ENCODE peak calls at places on chromosome 15, in ten cellular contexts. One of them, this sample, is unnamed.

GRCh38 chr15:69480932-69481331 is 28.3 kb downstream of the RPLP1 start:
- DNase-seq in epithelial cell of esophagus: peak
- DNase-seq in tibial artery: no peak
- DNase-seq in HFFc6: no peak
- DNase-seq in PC-3: peak
- DNase-seq in GM10248: no peak
- DNase-seq in left lung: no peak
- DNase-seq in ovary: no peak
- DNase-seq in esophagus squamous epithelium: no peak
- DNase-seq in body of pancreas: no peak
- DNase-seq in this sample: peak

GRCh38 chr15:60800729-60801072 is 321.8 kb upstream of the ICE2 start:
- DNase-seq in HFFc6: no peak
- DNase-seq in body of pancreas: no peak
- DNase-seq in epithelial cell of esophagus: no peak
- DNase-seq in GM10248: no peak
- DNase-seq in tibial artery: no peak
- DNase-seq in PC-3: no peak
- DNase-seq in esophagus squamous epithelium: no peak
- DNase-seq in ovary: no peak
- DNase-seq in left lung: no peak
- DNase-seq in this sample: no peak

GRCh38 chr15:89435346-89435745 is 61.0 kb downstream of the RHCG start:
- DNase-seq in ovary: no peak
- DNase-seq in epithelial cell of esophagus: no peak
- DNase-seq in PC-3: no peak
- DNase-seq in left lung: no peak
- DNase-seq in tibial artery: no peak
- DNase-seq in body of pancreas: no peak
- DNase-seq in HFFc6: no peak
- DNase-seq in esophagus squamous epithelium: no peak
- DNase-seq in GM10248: no peak
- DNase-seq in this sample: no peak

GRCh38 chr15:38696120-38696727 is 131.6 kb upstream of the RASGRP1 start:
- DNase-seq in PC-3: peak
- DNase-seq in HFFc6: peak
- DNase-seq in epithelial cell of esophagus: no peak
- DNase-seq in GM10248: peak
- DNase-seq in body of pancreas: no peak
- DNase-seq in left lung: no peak
- DNase-seq in esophagus squamous epithelium: no peak
- DNase-seq in ovary: no peak
- DNase-seq in tibial artery: no peak
- DNase-seq in this sample: no peak

GRCh38 chr15:46636220-46636619 is 1001.4 kb downstream of the SQOR start:
- DNase-seq in body of pancreas: no peak
- DNase-seq in HFFc6: no peak
- DNase-seq in esophagus squamous epithelium: no peak
- DNase-seq in epithelial cell of esophagus: peak
- DNase-seq in tibial artery: no peak
- DNase-seq in ovary: no peak
- DNase-seq in PC-3: peak
- DNase-seq in left lung: no peak
- DNase-seq in GM10248: no peak
- DNase-seq in this sample: no peak

GRCh38 chr15:33425149-33425548 is 114.4 kb downstream of the RYR3 start:
- DNase-seq in esophagus squamous epithelium: no peak
- DNase-seq in epithelial cell of esophagus: peak
- DNase-seq in tibial artery: peak
- DNase-seq in left lung: peak
- DNase-seq in GM10248: no peak
- DNase-seq in body of pancreas: no peak
- DNase-seq in ovary: no peak
- DNase-seq in PC-3: no peak
- DNase-seq in HFFc6: peak
- DNase-seq in this sample: no peak

GRCh38 chr15:77993374-77993911 is 84.1 kb downstream of the TBC1D2B start:
- DNase-seq in left lung: peak
- DNase-seq in PC-3: no peak
- DNase-seq in esophagus squamous epithelium: no peak
- DNase-seq in HFFc6: no peak
- DNase-seq in GM10248: no peak
- DNase-seq in tibial artery: no peak
- DNase-seq in ovary: peak
- DNase-seq in body of pancreas: no peak
- DNase-seq in epithelial cell of esophagus: no peak
- DNase-seq in this sample: no peak

GRCh38 chr15:88630141-88630721 is 8.6 kb upstream of the ISG20 start:
- DNase-seq in ovary: no peak
- DNase-seq in tibial artery: peak
- DNase-seq in left lung: no peak
- DNase-seq in epithelial cell of esophagus: peak
- DNase-seq in GM10248: no peak
- DNase-seq in esophagus squamous epithelium: no peak
- DNase-seq in PC-3: peak
- DNase-seq in HFFc6: no peak
- DNase-seq in body of pancreas: no peak
- DNase-seq in this sample: no peak

GRCh38 chr15:31381801-31382692 is 55.4 kb downstream of the KLF13 start:
- DNase-seq in GM10248: no peak
- DNase-seq in esophagus squamous epithelium: no peak
- DNase-seq in body of pancreas: peak
- DNase-seq in HFFc6: no peak
- DNase-seq in ovary: no peak
- DNase-seq in left lung: no peak
- DNase-seq in tibial artery: no peak
- DNase-seq in epithelial cell of esophagus: no peak
- DNase-seq in PC-3: no peak
- DNase-seq in this sample: no peak

GRCh38 chr15:46309914-46310313 is 675.1 kb downstream of the SQOR start:
- DNase-seq in tibial artery: no peak
- DNase-seq in GM10248: no peak
- DNase-seq in esophagus squamous epithelium: no peak
- DNase-seq in HFFc6: no peak
- DNase-seq in ovary: no peak
- DNase-seq in epithelial cell of esophagus: no peak
- DNase-seq in left lung: no peak
- DNase-seq in body of pancreas: no peak
- DNase-seq in PC-3: no peak
- DNase-seq in this sample: no peak

GRCh38 chr15:70936326-70936725 is 43.7 kb downstream of the LRRC49 start:
- DNase-seq in epithelial cell of esophagus: peak
- DNase-seq in tibial artery: no peak
- DNase-seq in esophagus squamous epithelium: no peak
- DNase-seq in GM10248: no peak
- DNase-seq in PC-3: no peak
- DNase-seq in ovary: no peak
- DNase-seq in body of pancreas: no peak
- DNase-seq in left lung: no peak
- DNase-seq in HFFc6: no peak
- DNase-seq in this sample: no peak

GRCh38 chr15:45129651-45130129 is at the start of the genes DUOX1 and DUOXA1:
- DNase-seq in esophagus squamous epithelium: no peak
- DNase-seq in HFFc6: no peak
- DNase-seq in PC-3: no peak
- DNase-seq in GM10248: no peak
- DNase-seq in tibial artery: no peak
- DNase-seq in body of pancreas: no peak
- DNase-seq in epithelial cell of esophagus: peak
- DNase-seq in ovary: no peak
- DNase-seq in left lung: peak
- DNase-seq in this sample: peak

GRCh38 chr15:58340176-58340575 is 91.6 kb upstream of the LIPC start:
- DNase-seq in epithelial cell of esophagus: peak
- DNase-seq in tibial artery: no peak
- DNase-seq in esophagus squamous epithelium: no peak
- DNase-seq in ovary: no peak
- DNase-seq in GM10248: no peak
- DNase-seq in body of pancreas: no peak
- DNase-seq in PC-3: peak
- DNase-seq in HFFc6: peak
- DNase-seq in left lung: no peak
- DNase-seq in this sample: no peak

GRCh38 chr15:59378855-59379254 is 6.2 kb upstream of the MYO1E start:
- DNase-seq in tibial artery: no peak
- DNase-seq in epithelial cell of esophagus: no peak
- DNase-seq in ovary: no peak
- DNase-seq in GM10248: no peak
- DNase-seq in body of pancreas: no peak
- DNase-seq in PC-3: no peak
- DNase-seq in HFFc6: no peak
- DNase-seq in left lung: no peak
- DNase-seq in esophagus squamous epithelium: no peak
- DNase-seq in this sample: no peak

GRCh38 chr15:59373215-59373614 is 544 bp upstream of the MYO1E start:
- DNase-seq in epithelial cell of esophagus: no peak
- DNase-seq in left lung: no peak
- DNase-seq in ovary: no peak
- DNase-seq in tibial artery: no peak
- DNase-seq in esophagus squamous epithelium: no peak
- DNase-seq in PC-3: no peak
- DNase-seq in GM10248: no peak
- DNase-seq in HFFc6: no peak
- DNase-seq in body of pancreas: no peak
- DNase-seq in this sample: no peak

GRCh38 chr15:59377940-59378339 is 5.3 kb upstream of the MYO1E start:
- DNase-seq in body of pancreas: no peak
- DNase-seq in ovary: no peak
- DNase-seq in PC-3: peak
- DNase-seq in tibial artery: no peak
- DNase-seq in epithelial cell of esophagus: no peak
- DNase-seq in left lung: no peak
- DNase-seq in GM10248: no peak
- DNase-seq in esophagus squamous epithelium: no peak
- DNase-seq in HFFc6: no peak
- DNase-seq in this sample: no peak

GRCh38 chr15:59379524-59379923 is 6.9 kb upstream of the MYO1E start:
- DNase-seq in tibial artery: no peak
- DNase-seq in epithelial cell of esophagus: no peak
- DNase-seq in left lung: no peak
- DNase-seq in esophagus squamous epithelium: no peak
- DNase-seq in HFFc6: no peak
- DNase-seq in PC-3: no peak
- DNase-seq in ovary: no peak
- DNase-seq in body of pancreas: no peak
- DNase-seq in GM10248: no peak
- DNase-seq in this sample: no peak

GRCh38 chr15:59376735-59377134 is 4.1 kb upstream of the MYO1E start:
- DNase-seq in HFFc6: peak
- DNase-seq in left lung: no peak
- DNase-seq in epithelial cell of esophagus: peak
- DNase-seq in tibial artery: no peak
- DNase-seq in esophagus squamous epithelium: no peak
- DNase-seq in GM10248: no peak
- DNase-seq in ovary: no peak
- DNase-seq in PC-3: peak
- DNase-seq in body of pancreas: no peak
- DNase-seq in this sample: no peak
- TF ChIP-seq CTCF in HFFc6: peak
- TF ChIP-seq CTCF in left lung: no peak
- TF ChIP-seq CTCF in epithelial cell of esophagus: peak
- TF ChIP-seq CTCF in tibial artery: no peak
- TF ChIP-seq CTCF in esophagus squamous epithelium: no peak
- TF ChIP-seq CTCF in GM10248: peak
- TF ChIP-seq CTCF in ovary: no peak
- TF ChIP-seq CTCF in PC-3: peak
- TF ChIP-seq CTCF in body of pancreas: no peak
- TF ChIP-seq CTCF in this sample: no peak

GRCh38 chr15:79035111-79035601 is 55.4 kb downstream of the RASGRF1 start:
- DNase-seq in epithelial cell of esophagus: peak
- DNase-seq in ovary: no peak
- DNase-seq in GM10248: peak
- DNase-seq in esophagus squamous epithelium: no peak
- DNase-seq in body of pancreas: no peak
- DNase-seq in PC-3: no peak
- DNase-seq in HFFc6: peak
- DNase-seq in tibial artery: no peak
- DNase-seq in left lung: no peak
- DNase-seq in this sample: no peak
- TF ChIP-seq CTCF in epithelial cell of esophagus: no peak
- TF ChIP-seq CTCF in ovary: no peak
- TF ChIP-seq CTCF in GM10248: no peak
- TF ChIP-seq CTCF in esophagus squamous epithelium: no peak
- TF ChIP-seq CTCF in body of pancreas: no peak
- TF ChIP-seq CTCF in PC-3: peak
- TF ChIP-seq CTCF in HFFc6: peak
- TF ChIP-seq CTCF in tibial artery: no peak
- TF ChIP-seq CTCF in left lung: no peak
- TF ChIP-seq CTCF in this sample: no peak

GRCh38 chr15:63608989-63609388 is 11.8 kb downstream of the FBXL22 start:
- DNase-seq in body of pancreas: no peak
- DNase-seq in HFFc6: no peak
- DNase-seq in tibial artery: no peak
- DNase-seq in ovary: no peak
- DNase-seq in PC-3: no peak
- DNase-seq in GM10248: no peak
- DNase-seq in esophagus squamous epithelium: no peak
- DNase-seq in left lung: no peak
- DNase-seq in epithelial cell of esophagus: no peak
- DNase-seq in this sample: no peak

GRCh38 chr15:63610209-63610841 is 13.1 kb downstream of the FBXL22 start:
- DNase-seq in GM10248: peak
- DNase-seq in body of pancreas: peak
- DNase-seq in esophagus squamous epithelium: no peak
- DNase-seq in ovary: peak
- DNase-seq in tibial artery: peak
- DNase-seq in epithelial cell of esophagus: peak
- DNase-seq in left lung: peak
- DNase-seq in PC-3: peak
- DNase-seq in HFFc6: peak
- DNase-seq in this sample: peak

GRCh38 chr15:63612300-63612699 is 15.1 kb downstream of the FBXL22 start:
- DNase-seq in tibial artery: no peak
- DNase-seq in PC-3: no peak
- DNase-seq in ovary: no peak
- DNase-seq in epithelial cell of esophagus: no peak
- DNase-seq in left lung: no peak
- DNase-seq in esophagus squamous epithelium: no peak
- DNase-seq in body of pancreas: no peak
- DNase-seq in HFFc6: no peak
- DNase-seq in GM10248: no peak
- DNase-seq in this sample: no peak

GRCh38 chr15:63611217-63611616 is 14.0 kb downstream of the FBXL22 start:
- DNase-seq in body of pancreas: no peak
- DNase-seq in left lung: no peak
- DNase-seq in HFFc6: no peak
- DNase-seq in epithelial cell of esophagus: no peak
- DNase-seq in GM10248: no peak
- DNase-seq in tibial artery: no peak
- DNase-seq in esophagus squamous epithelium: no peak
- DNase-seq in PC-3: no peak
- DNase-seq in ovary: no peak
- DNase-seq in this sample: no peak

GRCh38 chr15:63609448-63609847 is 12.3 kb downstream of the FBXL22 start:
- DNase-seq in tibial artery: no peak
- DNase-seq in left lung: no peak
- DNase-seq in epithelial cell of esophagus: no peak
- DNase-seq in ovary: no peak
- DNase-seq in HFFc6: no peak
- DNase-seq in GM10248: no peak
- DNase-seq in body of pancreas: no peak
- DNase-seq in PC-3: no peak
- DNase-seq in esophagus squamous epithelium: no peak
- DNase-seq in this sample: no peak
- TF ChIP-seq CTCF in tibial artery: no peak
- TF ChIP-seq CTCF in left lung: no peak
- TF ChIP-seq CTCF in epithelial cell of esophagus: no peak
- TF ChIP-seq CTCF in ovary: no peak
- TF ChIP-seq CTCF in HFFc6: no peak
- TF ChIP-seq CTCF in GM10248: no peak
- TF ChIP-seq CTCF in body of pancreas: no peak
- TF ChIP-seq CTCF in PC-3: no peak
- TF ChIP-seq CTCF in esophagus squamous epithelium: no peak
- TF ChIP-seq CTCF in this sample: no peak

GRCh38 chr15:96053039-96054021 is 277.2 kb upstream of the NR2F2 start:
- DNase-seq in body of pancreas: peak
- DNase-seq in HFFc6: no peak
- DNase-seq in ovary: peak
- DNase-seq in GM10248: peak
- DNase-seq in epithelial cell of esophagus: peak
- DNase-seq in left lung: peak
- DNase-seq in tibial artery: no peak
- DNase-seq in esophagus squamous epithelium: no peak
- DNase-seq in PC-3: peak
- DNase-seq in this sample: peak
- TF ChIP-seq CTCF in body of pancreas: no peak
- TF ChIP-seq CTCF in HFFc6: no peak
- TF ChIP-seq CTCF in ovary: no peak
- TF ChIP-seq CTCF in GM10248: no peak
- TF ChIP-seq CTCF in epithelial cell of esophagus: no peak
- TF ChIP-seq CTCF in left lung: no peak
- TF ChIP-seq CTCF in tibial artery: no peak
- TF ChIP-seq CTCF in esophagus squamous epithelium: no peak
- TF ChIP-seq CTCF in PC-3: no peak
- TF ChIP-seq CTCF in this sample: no peak